ENCODE peak calls at places on chromosomes 6 and 20, in five cellular contexts. Y is brain microvascular endothelial cell, M is GM10248, U is kidney epithelial cell, K is dorsolateral prefrontal cortex. W is an unnamed sample.
A peak's percentile ranks its signal among the peaks of the same experiment; 100 is the strongest.

GRCh38 chr20:46174469-46175126 is 56.5 kb downstream of the CD40 start:
- DNase-seq in K (peak; percentile 35), U (peak; percentile 4), M (peak; percentile 91), Y (peak; percentile 19), W (peak; percentile 79)

GRCh38 chr6:74780831-74781230 is 425.0 kb downstream of the COL12A1 start:
- DNase-seq in U (no peak), M (no peak), Y (peak; percentile 22), K (no peak), W (no peak)

GRCh38 chr20:31823360-31824124 is 4.4 kb downstream of the MYLK2 start:
- DNase-seq in M (no peak), U (no peak), K (no peak), Y (peak; percentile 46), W (no peak)

GRCh38 chr6:45845546-45845945 is 170.1 kb downstream of the CLIC5 start:
- DNase-seq in M (no peak), U (no peak), K (no peak), Y (no peak), W (no peak)

GRCh38 chr6:136695410-136695809 is 96.9 kb downstream of the MAP3K5 start:
- DNase-seq in Y (no peak), U (no peak), K (no peak), M (no peak), W (no peak)

GRCh38 chr20:58610811-58611210 is 40.3 kb upstream of the STX16 start:
- DNase-seq in K (no peak), M (no peak), Y (no peak), U (no peak), W (no peak)

GRCh38 chr6:30998785-30999184 is 11.5 kb upstream of the MUC22 start:
- DNase-seq in M (no peak), K (no peak), U (no peak), Y (no peak), W (no peak)

GRCh38 chr6:170375661-170376060 is 69.1 kb downstream of the FAM120B start:
- DNase-seq in K (no peak), Y (no peak), M (no peak), U (no peak), W (no peak)

GRCh38 chr6:4262506-4262905 is 127.1 kb upstream of the ECI2 start:
- DNase-seq in Y (no peak), U (no peak), K (no peak), M (no peak), W (no peak)

GRCh38 chr6:47090881-47091280 is 48.7 kb upstream of the ADGRF1 start:
- DNase-seq in K (no peak), U (no peak), M (no peak), Y (no peak), W (no peak)

GRCh38 chr6:123333000-123333756 is 303.6 kb downstream of the TRDN start:
- DNase-seq in K (no peak), Y (no peak), M (no peak), U (no peak), W (no peak)

GRCh38 chr20:62716198-62716940 is 7.7 kb downstream of the NTSR1 start:
- DNase-seq in K (no peak), U (no peak), Y (no peak), M (no peak), W (no peak)

GRCh38 chr6:31042801-31043200 is 32.5 kb downstream of the MUC22 start:
- DNase-seq in K (peak; percentile 21), Y (peak; percentile 44), U (no peak), M (peak; percentile 39), W (no peak)

GRCh38 chr6:2467929-2468600 is 222.7 kb upstream of the GMDS start:
- DNase-seq in M (no peak), Y (no peak), U (no peak), K (no peak), W (no peak)

GRCh38 chr20:16707674-16708073 is 22.2 kb upstream of the SNRPB2 start:
- DNase-seq in Y (no peak), U (no peak), K (no peak), M (peak; percentile 28), W (no peak)

GRCh38 chr20:825710-826421 is 7.6 kb upstream of the FAM110A start:
- DNase-seq in Y (peak; percentile 52), M (no peak), U (no peak), K (no peak), W (peak; percentile 42)

GRCh38 chr6:73504160-73504559 is 16.7 kb downstream of the EEF1A1 start:
- DNase-seq in Y (no peak), U (no peak), K (no peak), M (no peak), W (no peak)

GRCh38 chr6:139372326-139373153 is 1.9 kb downstream of the CITED2 start:
- DNase-seq in M (no peak), K (no peak), U (no peak), Y (no peak), W (no peak)

GRCh38 chr6:3471711-3472110 is 14.9 kb upstream of the SLC22A23 start:
- DNase-seq in M (no peak), K (no peak), Y (no peak), U (no peak), W (no peak)

GRCh38 chr6:17606606-17607005 is 6.5 kb downstream of the FAM8A1 start:
- DNase-seq in M (no peak), K (no peak), U (no peak), Y (no peak), W (no peak)

GRCh38 chr6:131303338-131303954 is 168.2 kb downstream of the AKAP7 start:
- DNase-seq in U (no peak), Y (no peak), M (no peak), K (no peak), W (no peak)

GRCh38 chr6:3337521-3338350 is 79.0 kb downstream of the PSMG4 start:
- DNase-seq in K (no peak), U (no peak), M (peak; percentile 52), Y (no peak), W (no peak)

GRCh38 chr6:42203217-42203616 is 8.5 kb upstream of the GUCA1B start:
- DNase-seq in M (no peak), Y (no peak), K (no peak), U (no peak), W (no peak)

DNA sequence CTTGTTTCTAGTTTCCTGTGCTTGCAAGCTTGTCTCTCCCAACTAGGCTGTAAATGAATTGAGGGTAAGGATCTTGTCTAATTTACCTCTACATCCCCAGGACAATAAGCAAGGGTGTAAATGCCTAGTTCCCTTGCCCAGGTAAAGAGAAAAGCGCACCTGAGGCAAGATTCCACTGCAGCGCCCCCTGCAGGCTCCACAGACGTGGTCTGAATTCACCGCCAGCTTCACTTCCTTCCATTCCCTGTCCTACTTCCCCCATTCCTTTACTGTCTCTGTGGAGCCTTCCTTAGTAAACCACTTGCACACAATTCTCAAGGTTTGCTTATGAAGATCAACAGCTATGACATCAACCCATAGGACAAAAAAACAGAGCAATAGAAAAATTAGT is 42.3 kb downstream of the ANKEF1 start:
- DNase-seq in K (no peak), Y (no peak), M (no peak), U (no peak), W (no peak)
- TF ChIP-seq CTCF in K (no peak), Y (peak; percentile 66), M (no peak), U (peak; percentile 47), W (peak; percentile 45)

GRCh38 chr6:82951935-82952334 is 113.7 kb downstream of the UBE3D start:
- DNase-seq in U (no peak), Y (no peak), K (no peak), M (no peak), W (no peak)

GRCh38 chr6:82954937-82955577 is 110.6 kb downstream of the UBE3D start:
- DNase-seq in K (no peak), Y (peak; percentile 54), M (no peak), U (peak; percentile 75), W (no peak)

GRCh38 chr6:82953871-82954270 is 111.8 kb downstream of the UBE3D start:
- DNase-seq in U (no peak), Y (peak; percentile 56), K (no peak), M (no peak), W (no peak)

GRCh38 chr6:82955841-82956240 is 109.8 kb downstream of the UBE3D start:
- DNase-seq in K (no peak), Y (peak; percentile 34), M (no peak), U (no peak), W (no peak)

GRCh38 chr6:82954351-82954750 is 111.3 kb downstream of the UBE3D start:
- DNase-seq in K (no peak), Y (no peak), U (no peak), M (no peak), W (no peak)
- TF ChIP-seq CTCF in K (no peak), Y (no peak), U (no peak), M (no peak), W (no peak)

GRCh38 chr6:87319271-87319987 is 3.0 kb upstream of the SMIM8 start:
- DNase-seq in Y (no peak), K (no peak), M (no peak), U (no peak), W (no peak)

DNA sequence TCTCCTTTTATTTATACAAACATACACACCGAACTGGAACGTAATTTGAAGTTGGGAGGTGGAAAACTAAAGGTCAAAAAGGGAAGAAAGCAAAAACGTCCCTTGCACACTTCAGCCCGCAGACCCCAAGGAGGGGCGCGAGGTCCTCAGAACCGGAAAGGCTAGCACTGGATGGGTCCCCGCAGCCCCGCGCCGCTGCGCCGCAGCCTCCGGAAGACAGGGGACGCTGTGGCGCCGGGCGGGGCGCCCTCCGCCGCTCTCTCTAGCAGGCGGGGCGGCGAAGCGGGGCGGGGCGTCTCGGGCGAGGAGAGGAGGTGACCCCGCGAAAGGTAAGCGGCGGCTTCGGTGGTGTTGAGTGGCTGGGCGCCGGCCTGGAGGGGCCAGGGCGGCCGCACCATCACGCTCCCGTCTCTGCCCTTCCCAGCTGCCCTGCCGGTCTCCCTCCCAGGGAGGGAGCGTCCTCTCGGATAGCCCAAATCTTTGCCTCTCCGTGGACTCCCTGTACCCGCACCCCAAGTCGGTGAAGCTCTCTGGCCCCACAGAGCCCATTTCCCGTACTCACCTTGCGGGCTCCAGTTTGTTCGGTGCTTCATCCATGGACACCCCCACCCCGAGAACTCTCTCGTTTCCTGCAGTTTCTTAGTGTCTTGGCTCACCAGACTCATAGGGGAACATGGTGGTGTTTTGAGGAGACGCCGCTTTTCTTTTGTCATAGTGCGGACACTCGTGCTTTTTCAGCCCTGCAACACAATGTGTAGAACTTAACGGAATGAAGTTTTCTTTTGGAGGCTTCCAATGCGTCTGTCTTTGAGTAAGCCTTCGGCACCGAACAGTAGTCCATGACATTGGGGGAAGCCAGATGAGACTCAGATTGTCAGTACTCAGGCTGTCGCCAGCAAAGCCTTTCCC is at the start of gene SMIM8:
- DNase-seq in Y (peak; percentile 46), U (no peak), K (peak; percentile 87), M (peak; percentile 93), W (peak; percentile 91)
- TF ChIP-seq CTCF in Y (peak; percentile 73), U (peak; percentile 58), K (peak; percentile 98), M (peak; percentile 99), W (peak; percentile 99)

GRCh38 chr20:22763257-22763906 is 179.0 kb upstream of the FOXA2 start:
- DNase-seq in K (no peak), Y (peak; percentile 47), M (no peak), U (no peak), W (no peak)
- TF ChIP-seq CTCF in K (no peak), Y (no peak), M (no peak), U (no peak), W (no peak)

GRCh38 chr6:160297310-160297709 is 38.7 kb upstream of the SLC22A2 start:
- DNase-seq in U (no peak), M (no peak), Y (no peak), K (no peak), W (no peak)
- TF ChIP-seq CTCF in U (peak; percentile 21), M (no peak), Y (no peak), K (no peak), W (peak; percentile 15)

W was measured in type B pancreatic cell.